ENCODE peak calls at places on chromosomes 3 and 15, in ten cellular contexts. U, J, T, F, Z, Q, M, V, W and L are unnamed samples. For H3K36me3 and H3K27me3, the result is how much of the 10 kb centered on the place peaks cover.

GRCh38 chr15:72599855-72600464 is 54.5 kb upstream of the GOLGA6B start:
- DNase-seq in U (no peak), J (peak), T (peak), F (peak), Z (peak), Q (no peak), M (peak), V (no peak), W (peak), L (peak)

GRCh38 chr15:78208887-78209645 is 25.3 kb downstream of the ACSBG1 start:
- DNase-seq in U (peak), J (no peak), T (no peak), F (no peak), Z (no peak), Q (no peak), M (no peak), V (no peak), W (no peak), L (no peak)

GRCh38 chr3:119311191-119311925 is 17.2 kb downstream of the ARHGAP31 start:
- DNase-seq in U (no peak), J (no peak), T (peak), F (no peak), Z (peak), Q (no peak), M (no peak), V (no peak), W (no peak), L (no peak)

GRCh38 chr3:179671709-179672337 is 19.0 kb downstream of the USP13 start:
- DNase-seq in U (peak), J (no peak), T (peak), F (no peak), Z (peak), Q (no peak), M (no peak), V (no peak), W (peak), L (no peak)

GRCh38 chr3:129050556-129051295 is 9.9 kb upstream of the GP9 start:
- DNase-seq in U (no peak), J (no peak), T (no peak), F (no peak), Z (no peak), Q (no peak), M (no peak), V (peak), W (no peak), L (no peak)

GRCh38 chr3:1421577-1421976 is 328.8 kb downstream of the CNTN6 start:
- DNase-seq in U (no peak), J (no peak), T (no peak), F (no peak), Z (no peak), Q (no peak), M (no peak), V (no peak), W (no peak), L (no peak)

GRCh38 chr3:42600958-42601675 is 631 bp downstream of the NKTR start:
- DNase-seq in U (peak), J (no peak), T (peak), F (no peak), Z (peak), Q (peak), M (peak), V (peak), W (peak), L (no peak)

GRCh38 chr15:36632196-36632595 is 52.8 kb downstream of the CDIN1 start:
- DNase-seq in U (no peak), J (no peak), T (peak), F (no peak), Z (peak), Q (no peak), M (no peak), V (no peak), W (no peak), L (peak)

GRCh38 chr15:95948371-95948770 is 382.1 kb upstream of the NR2F2 start:
- DNase-seq in U (no peak), J (no peak), T (no peak), F (no peak), Z (no peak), Q (no peak), M (no peak), V (no peak), W (no peak), L (no peak)

GRCh38 chr3:65960087-65960486 is 78.6 kb downstream of the MAGI1 start:
- DNase-seq in U (no peak), J (no peak), T (peak), F (no peak), Z (peak), Q (no peak), M (no peak), V (no peak), W (no peak), L (no peak)

GRCh38 chr3:133489466-133490085 is 83.9 kb upstream of the CDV3 start:
- DNase-seq in U (no peak), J (no peak), T (no peak), F (no peak), Z (no peak), Q (no peak), M (no peak), V (no peak), W (no peak), L (no peak)

GRCh38 chr15:81000144-81000625 is 538 bp upstream of the TLNRD1 start:
- DNase-seq in U (no peak), J (no peak), T (peak), F (no peak), Z (peak), Q (no peak), M (no peak), V (no peak), W (peak), L (no peak)

GRCh38 chr15:94844533-94845390 is 613.4 kb downstream of the MCTP2 start:
- DNase-seq in U (peak), J (peak), T (peak), F (no peak), Z (peak), Q (no peak), M (no peak), V (peak), W (peak), L (no peak)

GRCh38 chr3:186060222-186060621 is 48.7 kb downstream of the ETV5 start:
- DNase-seq in U (no peak), J (no peak), T (no peak), F (peak), Z (no peak), Q (no peak), M (peak), V (no peak), W (no peak), L (no peak)

GRCh38 chr3:71702131-71703024 is 22.8 kb downstream of the EIF4E3 start:
- DNase-seq in U (no peak), J (no peak), T (no peak), F (peak), Z (no peak), Q (no peak), M (peak), V (no peak), W (no peak), L (no peak)

GRCh38 chr15:40925863-40926658 is 3.1 kb upstream of the DLL4 start:
- DNase-seq in U (no peak), J (no peak), T (no peak), F (no peak), Z (peak), Q (no peak), M (no peak), V (no peak), W (peak), L (peak)

GRCh38 chr3:185718736-185719456 is 105.9 kb downstream of the IGF2BP2 start:
- DNase-seq in U (no peak), J (no peak), T (no peak), F (no peak), Z (no peak), Q (no peak), M (no peak), V (no peak), W (no peak), L (no peak)

GRCh38 chr3:69499899-69500316 is 114.0 kb upstream of the FRMD4B start:
- DNase-seq in U (peak), J (no peak), T (peak), F (no peak), Z (peak), Q (no peak), M (no peak), V (peak), W (no peak), L (no peak)

GRCh38 chr3:137110392-137110996 is 152.7 kb downstream of the IL20RB start:
- DNase-seq in U (no peak), J (peak), T (peak), F (no peak), Z (peak), Q (no peak), M (no peak), V (no peak), W (peak), L (peak)

GRCh38 chr3:58012302-58012701 is 4.1 kb downstream of the FLNB start:
- DNase-seq in U (no peak), J (no peak), T (no peak), F (no peak), Z (no peak), Q (no peak), M (no peak), V (no peak), W (no peak), L (no peak)

GRCh38 chr3:157142315-157142714 is 17.6 kb downstream of the CCNL1 start:
- DNase-seq in U (no peak), J (no peak), T (no peak), F (no peak), Z (no peak), Q (no peak), M (no peak), V (no peak), W (no peak), L (no peak)

GRCh38 chr3:197027896-197028710 is 1.5 kb downstream of the MELTF start:
- DNase-seq in U (peak), J (no peak), T (no peak), F (no peak), Z (no peak), Q (no peak), M (no peak), V (no peak), W (no peak), L (no peak)

GRCh38 chr3:13716540-13717221 is 163.2 kb downstream of the WNT7A start:
- DNase-seq in U (peak), J (no peak), T (no peak), F (no peak), Z (no peak), Q (no peak), M (no peak), V (peak), W (no peak), L (no peak)

GRCh38 chr3:184354121-184354728 is 7.2 kb downstream of the CLCN2 start:
- DNase-seq in U (no peak), J (peak), T (peak), F (peak), Z (peak), Q (no peak), M (peak), V (peak), W (peak), L (peak)

GRCh38 chr3:69856965-69857364 is 117.7 kb downstream of the MITF start:
- DNase-seq in U (no peak), J (no peak), T (no peak), F (no peak), Z (no peak), Q (no peak), M (no peak), V (no peak), W (no peak), L (no peak)

GRCh38 chr3:149572796-149573414 is 84.9 kb downstream of the WWTR1 start:
- DNase-seq in U (no peak), J (no peak), T (peak), F (no peak), Z (peak), Q (no peak), M (no peak), V (no peak), W (no peak), L (no peak)

GRCh38 chr3:141275511-141275910 is 43.9 kb downstream of the PXYLP1 start:
- DNase-seq in U (no peak), J (no peak), T (no peak), F (no peak), Z (no peak), Q (no peak), M (no peak), V (no peak), W (no peak), L (no peak)

GRCh38 chr3:153242900-153243299 is 80.9 kb downstream of the RAP2B start:
- DNase-seq in U (no peak), J (no peak), T (no peak), F (peak), Z (no peak), Q (no peak), M (no peak), V (no peak), W (no peak), L (no peak)

GRCh38 chr3:160667452-160667851 is 9.5 kb upstream of the ARL14 start:
- DNase-seq in U (no peak), J (peak), T (no peak), F (no peak), Z (peak), Q (no peak), M (no peak), V (no peak), W (peak), L (no peak)

GRCh38 chr3:70849911-70850699 is 537.7 kb upstream of the MDFIC2 start:
- DNase-seq in U (peak), J (no peak), T (peak), F (no peak), Z (peak), Q (no peak), M (no peak), V (no peak), W (peak), L (no peak)

GRCh38 chr3:136952292-136952691 is 5.5 kb upstream of the IL20RB start:
- DNase-seq in U (no peak), J (no peak), T (peak), F (no peak), Z (peak), Q (no peak), M (no peak), V (no peak), W (no peak), L (no peak)

GRCh38 chr15:85479071-85479647 is 98.8 kb downstream of the AKAP13 start:
- DNase-seq in U (no peak), J (no peak), T (peak), F (no peak), Z (peak), Q (no peak), M (no peak), V (no peak), W (no peak), L (no peak)

GRCh38 chr3:130528120-130528519 is 11.1 kb downstream of the COL6A6 start:
- DNase-seq in U (no peak), J (no peak), T (no peak), F (no peak), Z (no peak), Q (no peak), M (no peak), V (no peak), W (no peak), L (no peak)

GRCh38 chr3:157794771-157795170 is 291.6 kb upstream of the VEPH1 start:
- DNase-seq in U (no peak), J (no peak), T (peak), F (no peak), Z (peak), Q (no peak), M (no peak), V (no peak), W (no peak), L (no peak)

GRCh38 chr3:183375787-183376186 is 52.6 kb downstream of the MCF2L2 start:
- DNase-seq in U (no peak), J (no peak), T (no peak), F (no peak), Z (no peak), Q (no peak), M (no peak), V (no peak), W (no peak), L (no peak)

GRCh38 chr3:178948546-178948945 is 123.1 kb downstream of the ZMAT3 start:
- DNase-seq in U (no peak), J (no peak), T (no peak), F (no peak), Z (no peak), Q (no peak), M (no peak), V (no peak), W (no peak), L (no peak)

GRCh38 chr3:9153763-9154601 is 95.5 kb downstream of the SRGAP3 start:
- DNase-seq in U (no peak), J (no peak), T (peak), F (no peak), Z (peak), Q (peak), M (no peak), V (no peak), W (no peak), L (no peak)

GRCh38 chr3:52213005-52213404 is 12.4 kb downstream of the TLR9 start:
- DNase-seq in U (no peak), J (no peak), T (no peak), F (no peak), Z (no peak), Q (no peak), M (no peak), V (no peak), W (no peak), L (no peak)
- H3K36me3 ChIP-seq in U (half or more), J (under half), T (half or more), F (half or more), Z (under half), Q (half or more), M (half or more), V (half or more), W (under half), L (under half)

GRCh38 chr15:31228980-31229826 is 97.4 kb upstream of the KLF13 start:
- DNase-seq in U (no peak), J (no peak), T (no peak), F (no peak), Z (no peak), Q (no peak), M (no peak), V (peak), W (peak), L (no peak)
- H3K4me3 ChIP-seq in U (no peak), J (no peak), T (no peak), F (no peak), Z (no peak), Q (no peak), M (no peak), V (no peak), W (no peak), L (no peak)

DNA sequence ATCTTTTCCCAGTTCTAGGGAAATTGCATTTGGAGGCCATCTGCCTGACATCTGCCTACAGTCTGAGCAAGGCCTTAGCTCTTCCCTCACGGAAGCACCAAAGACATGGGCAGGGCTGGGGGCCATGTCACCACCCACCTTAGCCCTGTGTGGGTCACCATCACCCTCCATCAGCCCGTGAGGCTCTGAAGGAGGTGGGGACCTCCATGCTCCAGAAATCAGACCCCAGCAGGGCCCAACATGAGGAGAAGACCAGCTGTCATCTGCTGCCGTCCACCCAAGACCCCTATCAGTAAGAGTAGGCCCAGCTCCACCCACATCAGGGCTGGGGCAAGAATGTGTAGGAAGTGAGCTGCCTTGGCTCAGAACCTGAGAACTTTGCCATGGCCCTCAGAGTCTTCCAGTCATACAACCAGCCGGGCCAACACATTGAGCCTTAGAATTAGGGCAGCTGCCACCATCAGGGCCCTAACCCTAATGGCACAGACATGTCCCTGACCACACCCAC is 1.9 kb downstream of the TMIE start:
- DNase-seq in U (no peak), J (no peak), T (no peak), F (no peak), Z (no peak), Q (no peak), M (no peak), V (no peak), W (no peak), L (no peak)
- H3K27me3 ChIP-seq in U (under half), J (under half), T (under half), F (under half), Z (under half), Q (under half), M (under half), V (under half), W (under half), L (under half)

GRCh38 chr3:170098753-170099152 is 61.0 kb downstream of the GPR160 start:
- DNase-seq in U (no peak), J (no peak), T (no peak), F (no peak), Z (no peak), Q (no peak), M (no peak), V (no peak), W (no peak), L (no peak)
- H3K36me3 ChIP-seq in U (half or more), J (under half), T (half or more), F (under half), Z (under half), Q (half or more), M (half or more), V (half or more), W (under half), L (under half)

DNA sequence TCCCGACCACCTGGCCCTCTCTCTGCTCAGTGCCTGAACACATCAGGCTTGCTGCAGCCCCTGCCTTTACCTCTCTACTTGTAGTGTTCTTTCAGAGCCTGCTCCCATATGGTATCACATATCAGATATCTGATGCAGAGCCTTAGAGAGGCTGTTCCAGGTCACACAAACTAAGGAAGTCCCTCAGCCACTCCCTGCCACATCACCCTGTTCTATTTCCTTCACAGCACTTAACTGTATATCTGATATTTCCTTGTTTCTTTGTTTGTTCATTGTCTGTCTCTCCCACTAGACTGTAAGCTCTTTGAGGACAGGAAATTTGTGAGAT is 976 bp upstream of the ALDH1L1 start:
- DNase-seq in U (no peak), J (no peak), T (no peak), F (no peak), Z (no peak), Q (no peak), M (no peak), V (no peak), W (no peak), L (no peak)
- H3K4me3 ChIP-seq in U (peak), J (no peak), T (no peak), F (no peak), Z (peak), Q (peak), M (no peak), V (peak), W (no peak), L (no peak)

GRCh38 chr3:105957722-105958121 is 88.9 kb upstream of the CBLB start:
- DNase-seq in U (no peak), J (no peak), T (peak), F (no peak), Z (no peak), Q (no peak), M (no peak), V (no peak), W (no peak), L (no peak)

GRCh38 chr3:105958237-105959000 is 89.6 kb upstream of the CBLB start:
- DNase-seq in U (no peak), J (no peak), T (no peak), F (no peak), Z (no peak), Q (no peak), M (no peak), V (no peak), W (no peak), L (peak)

GRCh38 chr3:105956311-105956710 is 87.5 kb upstream of the CBLB start:
- DNase-seq in U (no peak), J (no peak), T (no peak), F (no peak), Z (no peak), Q (no peak), M (no peak), V (no peak), W (no peak), L (no peak)

GRCh38 chr3:105951043-105951442 is 82.2 kb upstream of the CBLB start:
- DNase-seq in U (no peak), J (no peak), T (peak), F (no peak), Z (no peak), Q (no peak), M (no peak), V (no peak), W (no peak), L (no peak)

DNA sequence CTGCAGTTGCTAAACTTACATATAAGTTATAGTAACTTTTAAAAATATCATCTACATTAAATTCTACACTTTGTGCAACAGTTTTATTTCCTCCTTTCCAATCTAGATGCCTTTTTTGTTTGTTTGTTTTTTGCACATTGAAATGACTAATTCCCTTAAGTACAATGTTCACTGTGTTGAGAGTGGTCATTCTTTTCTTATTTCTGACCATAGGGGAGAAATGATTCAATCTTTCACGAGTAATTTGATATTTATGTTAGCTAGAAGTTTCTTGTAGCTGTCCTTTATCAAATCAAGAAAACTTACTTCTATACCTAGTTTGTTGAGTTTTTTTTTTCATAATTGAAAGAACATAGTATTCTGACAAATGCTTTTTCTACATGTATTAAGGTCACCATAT is 85.0 kb upstream of the CBLB start:
- DNase-seq in U (no peak), J (no peak), T (no peak), F (no peak), Z (no peak), Q (no peak), M (no peak), V (no peak), W (no peak), L (no peak)
- H3K27me3 ChIP-seq in U (under half), J (under half), T (under half), F (under half), Z (under half), Q (under half), M (under half), V (under half), W (under half), L (under half)

DNA sequence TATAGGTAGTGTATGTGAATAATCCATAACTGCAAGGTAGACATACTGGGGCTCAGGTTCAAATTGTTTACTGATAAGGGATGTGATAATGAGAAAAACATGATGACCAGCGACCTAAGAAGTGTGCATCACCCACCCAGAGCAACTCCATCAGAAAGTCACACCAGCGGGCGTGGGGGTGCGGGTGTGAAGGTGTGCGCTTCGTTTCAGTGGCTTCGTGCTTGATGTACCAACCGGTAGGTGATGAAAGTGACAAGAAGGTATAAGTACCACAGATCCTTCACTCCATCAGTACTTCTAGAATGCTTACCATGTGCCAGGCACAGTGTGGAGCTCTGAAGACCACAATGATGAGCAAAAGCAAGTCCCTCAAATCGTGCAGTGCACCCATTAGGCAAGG is 11.2 kb downstream of the ANP32A start:
- DNase-seq in U (peak), J (no peak), T (no peak), F (no peak), Z (no peak), Q (no peak), M (no peak), V (no peak), W (no peak), L (no peak)
- H3K36me3 ChIP-seq in U (under half), J (under half), T (under half), F (under half), Z (under half), Q (under half), M (under half), V (under half), W (under half), L (under half)